ENCODE peak calls at places on chromosomes 7 and 10, in seven cellular contexts. I is RWPE1; J is activated T-cell treated with anti-CD3 and anti-CD28 coated beads for 1 hour; V is NCI-H1105; Q is Peyer's patch; M is stimulated activated naive CD8-positive, alpha-beta T cell treated with anti-CD3 and anti-CD28 coated beads, Interleukin-15, Interleukin-2, amounts not matched to agents 100 U/mL and 50 U/mL, for 24 hours; S is SHP77. O is an unnamed sample.

GRCh38 chr7:54858008-54858692 is 99.1 kb upstream of the SEC61G start:
- DNase-seq in I (peak; percentile 77), J (no peak), V (no peak), Q (no peak), M (no peak), S (peak; percentile 55), O (no peak)

GRCh38 chr10:93368210-93368609 is 113.9 kb downstream of the MYOF start:
- DNase-seq in I (no peak), J (no peak), V (no peak), Q (no peak), M (no peak), S (no peak), O (no peak)

GRCh38 chr10:87771871-87772500 is 46.0 kb downstream of the ATAD1 start:
- DNase-seq in I (peak; percentile 24), J (no peak), V (no peak), Q (no peak), M (no peak), S (no peak), O (no peak)

GRCh38 chr7:6590645-6591110 is 857 bp downstream of the INTS15 start:
- DNase-seq in I (no peak), J (no peak), V (no peak), Q (no peak), M (no peak), S (no peak), O (no peak)

GRCh38 chr7:157438121-157439025 is 101.6 kb downstream of the DNAJB6 start:
- DNase-seq in I (no peak), J (no peak), V (no peak), Q (peak; percentile 34), M (no peak), S (no peak), O (no peak)

GRCh38 chr7:40199076-40199802 is 64.4 kb downstream of the SUGCT start:
- DNase-seq in I (no peak), J (no peak), V (no peak), Q (no peak), M (no peak), S (peak; percentile 11), O (no peak)

GRCh38 chr10:11336703-11337102 is 274.7 kb downstream of the USP6NL start:
- DNase-seq in I (no peak), J (no peak), V (no peak), Q (no peak), M (no peak), S (no peak), O (no peak)

GRCh38 chr7:80781561-80781979 is 137.3 kb downstream of the SEMA3C start:
- DNase-seq in I (peak; percentile 68), J (no peak), V (peak; percentile 21), Q (no peak), M (no peak), S (no peak), O (no peak)

GRCh38 chr10:72320676-72321247 is 34.0 kb downstream of the DNAJB12 start:
- DNase-seq in I (peak; percentile 94), J (no peak), V (no peak), Q (peak; percentile 58), M (peak; percentile 81), S (peak; percentile 52), O (peak; percentile 83)

GRCh38 chr10:13984647-13985155 is 346.0 kb downstream of the FRMD4A start:
- DNase-seq in I (peak; percentile 68), J (no peak), V (no peak), Q (no peak), M (no peak), S (no peak), O (no peak)

GRCh38 chr10:60703266-60704041 is 74.8 kb upstream of the CDK1 start:
- DNase-seq in I (no peak), J (no peak), V (no peak), Q (no peak), M (no peak), S (no peak), O (no peak)

GRCh38 chr10:79403441-79404230 is 41.8 kb downstream of the ZCCHC24 start:
- DNase-seq in I (no peak), J (no peak), V (no peak), Q (peak; percentile 44), M (no peak), S (no peak), O (no peak)

GRCh38 chr7:38367301-38367700 is 93.9 kb upstream of the TARP start:
- DNase-seq in I (no peak), J (no peak), V (no peak), Q (no peak), M (no peak), S (no peak), O (peak; percentile 21)

GRCh38 chr10:49117366-49117905 is 2.1 kb upstream of the VSTM4 start:
- DNase-seq in I (no peak), J (no peak), V (no peak), Q (no peak), M (no peak), S (no peak), O (no peak)

GRCh38 chr7:91325731-91326130 is 61.5 kb downstream of the FZD1 start:
- DNase-seq in I (no peak), J (no peak), V (no peak), Q (no peak), M (no peak), S (no peak), O (no peak)

GRCh38 chr10:91117496-91117895 is 103.0 kb upstream of the PCGF5 start:
- DNase-seq in I (no peak), J (no peak), V (no peak), Q (no peak), M (no peak), S (no peak), O (no peak)

GRCh38 chr7:137804819-137805218 is 42.0 kb downstream of the DGKI start:
- DNase-seq in I (no peak), J (no peak), V (peak; percentile 85), Q (no peak), M (no peak), S (no peak), O (no peak)

GRCh38 chr10:7421519-7421918 is 10.7 kb upstream of the SFMBT2 start:
- DNase-seq in I (peak; percentile 14), J (no peak), V (no peak), Q (no peak), M (no peak), S (no peak), O (no peak)

GRCh38 chr10:99365311-99365710 is 36.2 kb downstream of the CNNM1 start:
- DNase-seq in I (no peak), J (no peak), V (no peak), Q (no peak), M (no peak), S (no peak), O (no peak)

GRCh38 chr10:34567854-34568253 is 247.2 kb downstream of the PARD3 start:
- DNase-seq in I (no peak), J (no peak), V (no peak), Q (no peak), M (no peak), S (no peak), O (no peak)

GRCh38 chr10:71509444-71509843 is 112.7 kb downstream of the CDH23 start:
- DNase-seq in I (peak; percentile 27), J (no peak), V (no peak), Q (no peak), M (no peak), S (no peak), O (no peak)

GRCh38 chr10:95389982-95390381 is 99.2 kb upstream of the PDLIM1 start:
- DNase-seq in I (no peak), J (no peak), V (no peak), Q (no peak), M (no peak), S (no peak), O (no peak)

GRCh38 chr7:158991824-158992621 is 135.7 kb downstream of the DYNC2I1 start:
- DNase-seq in I (no peak), J (no peak), V (no peak), Q (no peak), M (no peak), S (no peak), O (no peak)

GRCh38 chr10:101120884-101121660 is 10.0 kb upstream of the TLX1 start:
- DNase-seq in I (no peak), J (peak; percentile 38), V (no peak), Q (peak; percentile 85), M (peak; percentile 47), S (no peak), O (no peak)